ENCODE peak calls at places on chromosomes 4 and X, in ten cellular contexts. C, N, U, A, V, B, T, J, W and Z are unnamed samples.

GRCh38 chrX:41381685-41382084 is 47.7 kb downstream of the DDX3X start:
- DNase-seq in C (no peak), N (no peak), U (peak; percentile 80), A (no peak), V (no peak), B (no peak), T (no peak), J (peak; percentile 61), W (peak; percentile 36), Z (peak; percentile 79)

GRCh38 chrX:77788050-77788449 is 2.0 kb upstream of the ATRX start:
- DNase-seq in C (no peak), N (no peak), U (no peak), A (no peak), V (no peak), B (no peak), T (no peak), J (no peak), W (no peak), Z (peak; percentile 49)

GRCh38 chr4:55008166-55009056 is 117.0 kb downstream of the KDR start:
- DNase-seq in C (peak; percentile 2), N (no peak), U (no peak), A (no peak), V (no peak), B (no peak), T (no peak), J (no peak), W (no peak), Z (no peak)

GRCh38 chrX:40646489-40647306 is 663 bp downstream of the CXorf38 start:
- DNase-seq in C (peak; percentile 66), N (peak; percentile 57), U (peak; percentile 1), A (peak; percentile 33), V (peak; percentile 91), B (no peak), T (no peak), J (peak; percentile 66), W (no peak), Z (no peak)

GRCh38 chr4:80201326-80202151 is 4.2 kb downstream of the PRDM8 start:
- DNase-seq in C (no peak), N (no peak), U (no peak), A (peak; percentile 60), V (no peak), B (peak; percentile 20), T (no peak), J (peak; percentile 65), W (no peak), Z (no peak)

GRCh38 chr4:95522682-95523410 is 25.9 kb downstream of the UNC5C start:
- DNase-seq in C (no peak), N (no peak), U (no peak), A (no peak), V (no peak), B (no peak), T (no peak), J (no peak), W (no peak), Z (no peak)

GRCh38 chrX:24259544-24260240 is 54.2 kb downstream of the SUPT20HL2 start:
- DNase-seq in C (no peak), N (no peak), U (peak; percentile 68), A (peak; percentile 20), V (no peak), B (no peak), T (no peak), J (no peak), W (no peak), Z (peak; percentile 41)

GRCh38 chr4:113452868-113453620 is 308.5 kb downstream of the CAMK2D start:
- DNase-seq in C (no peak), N (no peak), U (peak; percentile 83), A (no peak), V (no peak), B (no peak), T (no peak), J (no peak), W (no peak), Z (no peak)

GRCh38 chr4:38132140-38132673 is 172.0 kb downstream of the PTTG2 start:
- DNase-seq in C (peak; percentile 86), N (peak; percentile 70), U (peak; percentile 98), A (peak; percentile 49), V (no peak), B (no peak), T (peak; percentile 30), J (no peak), W (peak; percentile 30), Z (no peak)

GRCh38 chr4:32962100-32962499 is 2241.9 kb downstream of the PCDH7 start:
- DNase-seq in C (no peak), N (no peak), U (no peak), A (no peak), V (no peak), B (no peak), T (no peak), J (no peak), W (no peak), Z (no peak)

GRCh38 chr4:59247032-59247431 is 1953.1 kb upstream of the ADGRL3 start:
- DNase-seq in C (no peak), N (no peak), U (no peak), A (no peak), V (no peak), B (no peak), T (no peak), J (no peak), W (no peak), Z (no peak)

GRCh38 chr4:174538876-174539250 is 16.6 kb upstream of the HPGD start:
- DNase-seq in C (no peak), N (no peak), U (no peak), A (no peak), V (no peak), B (no peak), T (no peak), J (no peak), W (no peak), Z (no peak)

GRCh38 chr4:175584172-175584571 is 227.9 kb downstream of the GPM6A start:
- DNase-seq in C (no peak), N (no peak), U (no peak), A (no peak), V (no peak), B (no peak), T (no peak), J (no peak), W (no peak), Z (no peak)
- TF ChIP-seq CTCF in C (no peak), N (no peak), U (no peak), A (no peak), V (no peak), B (no peak), T (no peak), J (no peak), W (no peak), Z (no peak)

GRCh38 chr4:142396279-142396678 is 449.8 kb downstream of the INPP4B start:
- DNase-seq in C (no peak), N (no peak), U (no peak), A (no peak), V (no peak), B (no peak), T (no peak), J (no peak), W (no peak), Z (no peak)
- H3K36me3 ChIP-seq in C (no peaks in the 10 kb centered on the region), N (no peaks in the 10 kb centered on the region), U (no peaks in the 10 kb centered on the region), A (no peaks in the 10 kb centered on the region), V (no peaks in the 10 kb centered on the region), B (no peaks in the 10 kb centered on the region), T (no peaks in the 10 kb centered on the region), J (no peaks in the 10 kb centered on the region), W (no peaks in the 10 kb centered on the region), Z (no peaks in the 10 kb centered on the region)

DNA sequence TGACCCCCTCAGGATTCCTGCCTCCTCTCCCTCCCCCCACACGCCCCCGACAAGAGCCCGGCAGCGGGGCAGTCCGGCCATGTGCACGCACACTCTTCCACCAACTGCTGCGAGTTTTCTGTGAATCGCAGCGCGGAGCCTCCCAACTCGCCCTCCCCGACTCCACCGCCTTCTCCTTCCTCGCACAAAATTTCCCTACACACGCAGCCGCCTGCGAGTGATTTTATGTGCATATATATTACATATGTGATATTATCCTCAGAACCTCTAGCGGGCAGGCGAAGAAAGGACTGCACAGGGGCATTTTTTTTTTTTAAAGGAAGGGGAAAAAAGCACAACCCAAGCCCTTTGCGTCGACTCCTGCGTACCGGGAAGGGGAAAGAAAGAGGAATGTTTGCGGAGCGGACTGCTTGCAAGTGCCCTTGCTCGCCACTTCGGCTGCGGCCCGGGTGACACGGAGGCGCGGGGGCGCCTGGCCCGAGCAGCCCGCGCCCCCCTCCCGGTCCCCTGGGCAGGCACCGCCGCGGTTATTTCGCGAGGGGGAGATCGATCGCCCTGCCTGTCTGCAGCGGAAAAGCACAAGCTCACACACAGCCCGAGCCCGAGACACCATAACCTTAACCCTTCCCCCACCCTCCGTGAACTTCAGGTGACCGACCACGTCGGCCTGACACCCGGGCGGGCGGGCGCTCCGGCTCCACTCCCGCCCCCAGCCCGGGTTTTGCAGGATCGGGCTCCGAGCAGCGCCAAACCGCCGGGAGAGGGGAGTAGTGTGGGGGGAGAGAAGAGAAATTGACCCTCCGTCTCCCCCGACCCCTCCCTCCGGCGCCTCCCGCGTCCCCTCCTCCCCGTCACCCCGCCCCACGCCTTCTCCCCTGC is 2.2 kb downstream of the ZNF827 start:
- DNase-seq in C (peak; percentile 83), N (peak; percentile 79), U (peak; percentile 65), A (peak; percentile 78), V (peak; percentile 92), B (peak; percentile 23), T (no peak), J (peak; percentile 68), W (no peak), Z (peak; percentile 64)
- TF ChIP-seq CTCF in C (peak; percentile 21), N (peak; percentile 27), U (peak; percentile 53), A (no peak), V (no peak), B (peak; percentile 34), T (no peak), J (peak; percentile 31), W (peak; percentile 17), Z (peak; percentile 13)

GRCh38 chrX:2318371-2318770 is 182.4 kb downstream of the DHRSX start:
- DNase-seq in C (no peak), N (no peak), U (no peak), A (no peak), V (no peak), B (no peak), T (no peak), J (no peak), W (no peak), Z (no peak)

GRCh38 chrX:2313864-2314646 is 186.7 kb downstream of the DHRSX start:
- DNase-seq in C (no peak), N (no peak), U (no peak), A (no peak), V (no peak), B (no peak), T (no peak), J (no peak), W (no peak), Z (no peak)

GRCh38 chrX:2316534-2316933 is 184.2 kb downstream of the DHRSX start:
- DNase-seq in C (no peak), N (no peak), U (no peak), A (no peak), V (no peak), B (no peak), T (no peak), J (no peak), W (no peak), Z (no peak)

GRCh38 chrX:2317527-2318055 is 183.2 kb downstream of the DHRSX start:
- DNase-seq in C (no peak), N (no peak), U (no peak), A (no peak), V (no peak), B (no peak), T (no peak), J (no peak), W (no peak), Z (no peak)

DNA sequence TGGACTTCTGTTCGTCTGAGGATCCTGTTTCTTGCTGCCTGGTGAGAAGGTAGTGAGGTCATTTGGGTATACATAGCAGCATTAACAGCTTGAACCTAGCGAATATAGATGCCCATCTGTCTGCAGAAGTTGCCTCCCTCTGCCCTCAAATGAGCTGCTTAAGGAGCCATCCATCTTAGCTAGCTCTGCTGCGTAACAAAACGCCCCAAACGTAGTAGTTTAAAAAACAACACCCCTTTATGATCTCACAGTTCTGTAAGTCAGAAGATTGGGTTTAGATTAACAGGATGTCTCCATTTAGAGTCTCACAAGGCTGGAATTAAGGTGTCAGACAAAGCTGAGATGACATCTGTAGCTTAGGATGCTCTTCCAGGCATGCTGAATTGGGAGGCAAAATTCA is 185.3 kb downstream of the DHRSX start:
- DNase-seq in C (no peak), N (no peak), U (no peak), A (no peak), V (no peak), B (no peak), T (no peak), J (no peak), W (no peak), Z (no peak)
- H3K36me3 ChIP-seq in C (no peaks in the 10 kb centered on the region), N (no peaks in the 10 kb centered on the region), U (no peaks in the 10 kb centered on the region), A (no peaks in the 10 kb centered on the region), V (no peaks in the 10 kb centered on the region), B (no peaks in the 10 kb centered on the region), T (no peaks in the 10 kb centered on the region), J (no peaks in the 10 kb centered on the region), W (no peaks in the 10 kb centered on the region), Z (no peaks in the 10 kb centered on the region)